ENCODE peak calls at places on chromosomes 7 and 10, in seven cellular contexts. N, S, D, A, W, T and F are unnamed samples.

GRCh38 chr7:3722396-3722846 is 421.4 kb downstream of the SDK1 start:
- DNase-seq in S (no peak), N (no peak), W (no peak), D (peak; percentile 20), A (no peak), T (no peak), F (no peak)

GRCh38 chr7:56028942-56029630 is 22.2 kb downstream of the PSPH start:
- DNase-seq in N (no peak), W (peak; percentile 37), A (peak; percentile 69), D (no peak), T (no peak), S (no peak), F (no peak)

GRCh38 chr10:60809157-60809556 is 30.9 kb downstream of the CDK1 start:
- DNase-seq in T (no peak), D (no peak), W (peak; percentile 82), S (no peak), N (no peak), A (no peak), F (no peak)

GRCh38 chr10:103295391-103296044 is 18.6 kb downstream of the INA start:
- DNase-seq in A (no peak), D (no peak), W (peak; percentile 48), S (no peak), N (no peak), T (no peak), F (peak; percentile 69)

GRCh38 chr10:22560391-22561239 is 153.8 kb downstream of the PIP4K2A start:
- DNase-seq in N (no peak), A (no peak), W (no peak), D (no peak), S (no peak), T (no peak), F (no peak)

GRCh38 chr10:15216700-15217099 is 48.2 kb upstream of the NMT2 start:
- DNase-seq in D (no peak), N (no peak), T (no peak), A (no peak), W (no peak), S (no peak), F (no peak)

GRCh38 chr10:99235872-99236626 is 397 bp upstream of the HPSE2 start:
- DNase-seq in T (no peak), A (no peak), W (no peak), N (no peak), D (no peak), S (no peak), F (no peak)

GRCh38 chr10:121158988-121159579 is 307.9 kb downstream of the WDR11 start:
- DNase-seq in T (no peak), D (no peak), N (no peak), W (peak; percentile 86), A (no peak), S (no peak), F (peak; percentile 34)

GRCh38 chr7:89623018-89623672 is 531.1 kb upstream of the STEAP1 start:
- DNase-seq in T (no peak), N (no peak), A (no peak), W (peak; percentile 35), D (no peak), S (peak; percentile 58), F (peak; percentile 14)

GRCh38 chr7:111137296-111138195 is 46.6 kb downstream of the LRRN3 start:
- DNase-seq in W (peak; percentile 35), D (no peak), A (no peak), N (no peak), S (no peak), T (peak; percentile 30), F (no peak)

GRCh38 chr10:67607472-67607871 is 88.5 kb downstream of the CTNNA3 start:
- DNase-seq in T (no peak), N (no peak), D (no peak), S (no peak), A (no peak), W (peak; percentile 42), F (no peak)

GRCh38 chr10:133166828-133167692 is 7.0 kb downstream of the KNDC1 start:
- DNase-seq in S (no peak), W (no peak), T (no peak), D (no peak), A (no peak), N (no peak), F (no peak)

GRCh38 chr7:65239324-65239706 is 134.3 kb upstream of the ZNF92 start:
- DNase-seq in T (no peak), N (no peak), D (no peak), W (no peak), S (no peak), A (no peak), F (no peak)

GRCh38 chr7:92159-92767 is 100.1 kb upstream of the FAM20C start:
- DNase-seq in D (no peak), W (no peak), S (peak; percentile 87), N (no peak), A (no peak), T (no peak), F (no peak)

GRCh38 chr7:38070718-38071117 is 107.3 kb upstream of the STARD3NL start:
- DNase-seq in S (peak; percentile 42), T (no peak), N (no peak), D (no peak), A (no peak), W (peak; percentile 21), F (peak; percentile 4)

GRCh38 chr7:32583791-32584190 is 88.5 kb downstream of the AVL9 start:
- DNase-seq in W (no peak), T (no peak), A (peak; percentile 47), D (no peak), S (no peak), N (no peak), F (no peak)

GRCh38 chr7:114087674-114088539 is 169.1 kb upstream of the PPP1R3A start:
- DNase-seq in D (no peak), W (no peak), T (no peak), N (no peak), A (no peak), S (no peak), F (no peak)

GRCh38 chr10:124125305-124126116 is 32.1 kb upstream of the CHST15 start:
- DNase-seq in N (no peak), D (no peak), S (no peak), T (no peak), W (peak; percentile 24), A (no peak), F (no peak)

GRCh38 chr7:150737265-150738055 is at the start of gene GIMAP5:
- DNase-seq in T (no peak), S (no peak), A (no peak), D (no peak), W (no peak), N (no peak), F (no peak)

GRCh38 chr7:43303740-43304241 is 191.3 kb downstream of the HECW1 start:
- DNase-seq in A (no peak), T (peak; percentile 55), N (no peak), D (no peak), W (peak; percentile 64), S (no peak), F (no peak)

GRCh38 chr10:37975407-37975991 is 948 bp downstream of the ZNF25 start:
- DNase-seq in W (peak; percentile 12), T (no peak), D (peak; percentile 19), S (peak; percentile 32), N (no peak), A (no peak), F (no peak)

GRCh38 chr7:127632276-127632910 is 14.5 kb upstream of the PAX4 start:
- DNase-seq in T (no peak), S (no peak), W (no peak), N (no peak), D (no peak), A (peak; percentile 73), F (no peak)

GRCh38 chr7:44694326-44694725 is 54.3 kb upstream of the ZMIZ2 start:
- DNase-seq in T (no peak), A (no peak), W (no peak), S (no peak), N (no peak), D (no peak), F (no peak)

GRCh38 chr10:124214610-124215009 is 121.2 kb upstream of the CHST15 start:
- DNase-seq in D (no peak), T (no peak), N (no peak), S (no peak), A (no peak), W (no peak), F (no peak)

GRCh38 chr10:80545258-80545881 is 7.7 kb downstream of the SH2D4B start:
- DNase-seq in N (no peak), A (no peak), T (no peak), W (no peak), D (no peak), S (no peak), F (no peak)

GRCh38 chr7:36047254-36047653 is 105.8 kb upstream of the EEPD1 start:
- DNase-seq in T (no peak), A (no peak), W (no peak), N (no peak), D (no peak), S (no peak), F (no peak)

GRCh38 chr10:18222870-18223269 is 82.6 kb downstream of the CACNB2 start:
- DNase-seq in D (no peak), S (no peak), A (no peak), W (no peak), T (no peak), N (no peak), F (no peak)

GRCh38 chr10:100741386-100742066 is 3.9 kb upstream of the PAX2 start:
- DNase-seq in D (no peak), A (no peak), W (no peak), T (no peak), S (no peak), N (no peak), F (no peak)

GRCh38 chr7:32250494-32251260 is 180.5 kb upstream of the PDE1C start:
- DNase-seq in N (no peak), W (no peak), S (no peak), T (no peak), D (no peak), A (no peak), F (peak; percentile 78)

GRCh38 chr7:107694395-107694794 is 33.8 kb downstream of the SLC26A4 start:
- DNase-seq in W (no peak), D (no peak), N (no peak), T (no peak), S (peak; percentile 69), A (no peak), F (no peak)

GRCh38 chr7:129612112-129613015 is 844 bp downstream of the NRF1 start:
- DNase-seq in N (no peak), T (peak; percentile 7), D (peak; percentile 25), S (peak; percentile 43), W (peak; percentile 50), A (no peak), F (no peak)